ENCODE peak calls at places on chromosomes 12 and 14, in ten cellular contexts. D is kidney glomerular epithelial cell; I is anterior cingulate cortex; B is NCI-H2029 treated with DMSO at 0.1 percent for 48 hours; U is OCI-LY7; F is mucosa of gallbladder; V is non-pigmented ciliary epithelial cell; L is stimulated activated CD8-positive, alpha-beta memory T cell treated with anti-CD3 and anti-CD28 coated beads, Interleukin-4, amount 100 ng/mL, for 24 hours; Q is SW480; S is upper lobe of left lung. T is an unnamed sample.

GRCh38 chr14:35213869-35214387 is 78.3 kb upstream of the PSMA6 start:
- DNase-seq in D (peak), I (no peak), B (peak), U (no peak), F (no peak), V (no peak), L (no peak), Q (peak), S (no peak), T (no peak)

GRCh38 chr12:88658009-88658408 is 77.7 kb upstream of the KITLG start:
- DNase-seq in D (no peak), I (no peak), B (no peak), U (no peak), F (peak), V (no peak), L (no peak), Q (peak), S (no peak), T (no peak)

GRCh38 chr12:1575799-1576401 is 18.5 kb downstream of the FBXL14 start:
- DNase-seq in D (no peak), I (no peak), B (no peak), U (no peak), F (no peak), V (no peak), L (no peak), Q (no peak), S (peak), T (peak)

GRCh38 chr14:44586910-44587309 is 79.8 kb upstream of the FSCB start:
- DNase-seq in D (no peak), I (no peak), B (peak), U (no peak), F (no peak), V (no peak), L (no peak), Q (no peak), S (no peak), T (no peak)

GRCh38 chr12:28378749-28379148 is 188.5 kb downstream of the CCDC91 start:
- DNase-seq in D (no peak), I (no peak), B (no peak), U (no peak), F (no peak), V (peak), L (no peak), Q (no peak), S (no peak), T (no peak)

GRCh38 chr12:94273272-94273671 is 124.9 kb downstream of the PLXNC1 start:
- DNase-seq in D (no peak), I (no peak), B (no peak), U (no peak), F (no peak), V (no peak), L (no peak), Q (no peak), S (no peak), T (no peak)

GRCh38 chr14:55274760-55275159 is 3.5 kb downstream of the FBXO34 start:
- DNase-seq in D (peak), I (no peak), B (no peak), U (no peak), F (no peak), V (peak), L (no peak), Q (no peak), S (no peak), T (no peak)

GRCh38 chr12:128823216-128823915 is 392 bp downstream of the SLC15A4 start:
- DNase-seq in D (no peak), I (no peak), B (peak), U (no peak), F (no peak), V (no peak), L (no peak), Q (peak), S (peak), T (peak)

GRCh38 chr14:71716371-71716770 is 215.9 kb upstream of the RGS6 start:
- DNase-seq in D (no peak), I (no peak), B (no peak), U (no peak), F (no peak), V (no peak), L (no peak), Q (no peak), S (no peak), T (no peak)

GRCh38 chr14:32472512-32473472 is 143.7 kb downstream of the AKAP6 start:
- DNase-seq in D (peak), I (peak), B (peak), U (no peak), F (no peak), V (peak), L (no peak), Q (peak), S (no peak), T (no peak)

GRCh38 chr14:32203928-32204357 is 874 bp upstream of the RNU6-8 start:
- DNase-seq in D (no peak), I (no peak), B (peak), U (no peak), F (no peak), V (no peak), L (no peak), Q (peak), S (no peak), T (peak)

GRCh38 chr14:102208741-102209140 is 69.0 kb downstream of the WDR20 start:
- DNase-seq in D (no peak), I (no peak), B (no peak), U (no peak), F (no peak), V (no peak), L (no peak), Q (no peak), S (no peak), T (no peak)

GRCh38 chr14:54711312-54711711 is 144.4 kb downstream of the SAMD4A start:
- DNase-seq in D (no peak), I (no peak), B (no peak), U (no peak), F (no peak), V (no peak), L (no peak), Q (no peak), S (no peak), T (no peak)

T was measured in testis.